ENCODE peak calls at places on chromosome 9, in six cellular contexts. C, N, W, F, H and K are unnamed samples.

GRCh38 chr9:96651626-96652025 is 3.5 kb downstream of the PRXL2C start:
- DNase-seq in C (no peak), N (no peak), W (no peak), F (no peak), H (no peak), K (no peak)

GRCh38 chr9:101268426-101268825 is 116.4 kb downstream of the BAAT start:
- DNase-seq in C (no peak), N (no peak), W (no peak), F (no peak), H (no peak), K (no peak)

GRCh38 chr9:88990721-88991065 is 575 bp upstream of the S1PR3 start:
- DNase-seq in C (no peak), N (no peak), W (no peak), F (no peak), H (no peak), K (peak)

GRCh38 chr9:2390028-2390427 is 231.6 kb upstream of the VLDLR start:
- DNase-seq in C (no peak), N (no peak), W (no peak), F (no peak), H (no peak), K (no peak)

GRCh38 chr9:8733096-8733954 is 933.7 kb upstream of the DMAC1 start:
- DNase-seq in C (no peak), N (no peak), W (no peak), F (no peak), H (no peak), K (peak)

GRCh38 chr9:27527702-27528277 is 1.8 kb downstream of the MOB3B start:
- DNase-seq in C (no peak), N (no peak), W (no peak), F (no peak), H (no peak), K (no peak)

GRCh38 chr9:33187519-33188218 is 20.5 kb upstream of the B4GALT1 start:
- DNase-seq in C (no peak), N (no peak), W (no peak), F (no peak), H (no peak), K (no peak)

GRCh38 chr9:127826253-127826913 is 23.7 kb downstream of the FPGS start:
- DNase-seq in C (no peak), N (no peak), W (no peak), F (no peak), H (no peak), K (no peak)

GRCh38 chr9:95077766-95078382 is 239.6 kb downstream of the FANCC start:
- DNase-seq in C (no peak), N (no peak), W (no peak), F (no peak), H (no peak), K (no peak)

GRCh38 chr9:101477214-101477613 is 41.6 kb upstream of the ALDOB start:
- DNase-seq in C (no peak), N (no peak), W (no peak), F (no peak), H (no peak), K (no peak)

GRCh38 chr9:78542491-78543175 is 245.7 kb downstream of the PSAT1 start:
- DNase-seq in C (no peak), N (peak), W (no peak), F (no peak), H (no peak), K (peak)

GRCh38 chr9:81566074-81566698 is 123.2 kb downstream of the TLE1 start:
- DNase-seq in C (no peak), N (no peak), W (no peak), F (no peak), H (no peak), K (no peak)

GRCh38 chr9:114007991-114008666 is 70.0 kb downstream of the AMBP start:
- DNase-seq in C (no peak), N (peak), W (no peak), F (no peak), H (no peak), K (peak)

GRCh38 chr9:10614201-10614870 is 1.5 kb upstream of the PTPRD start:
- DNase-seq in C (no peak), N (no peak), W (no peak), F (no peak), H (no peak), K (no peak)

GRCh38 chr9:16645970-16646369 is 224.5 kb downstream of the BNC2 start:
- DNase-seq in C (no peak), N (no peak), W (no peak), F (no peak), H (no peak), K (no peak)

GRCh38 chr9:106921341-106921899 is 58.5 kb downstream of the ZNF462 start:
- DNase-seq in C (peak), N (no peak), W (peak), F (no peak), H (peak), K (no peak)

GRCh38 chr9:14293801-14294200 is 20.1 kb downstream of the NFIB start:
- DNase-seq in C (no peak), N (no peak), W (no peak), F (no peak), H (no peak), K (no peak)

GRCh38 chr9:12775373-12775962 is 648 bp downstream of the LURAP1L start:
- DNase-seq in C (no peak), N (peak), W (no peak), F (no peak), H (no peak), K (peak)

GRCh38 chr9:10274156-10274555 is 338.6 kb downstream of the PTPRD start:
- DNase-seq in C (no peak), N (no peak), W (no peak), F (no peak), H (no peak), K (no peak)

GRCh38 chr9:100150209-100150608 is 51.2 kb downstream of the INVS start:
- DNase-seq in C (no peak), N (no peak), W (no peak), F (no peak), H (no peak), K (no peak)

GRCh38 chr9:30774326-30774725 is 1610.1 kb upstream of the ACO1 start:
- DNase-seq in C (no peak), N (peak), W (peak), F (no peak), H (no peak), K (peak)

GRCh38 chr9:108150736-108151135 is 661.2 kb upstream of the KLF4 start:
- DNase-seq in C (no peak), N (no peak), W (no peak), F (no peak), H (no peak), K (no peak)

GRCh38 chr9:33921967-33922895 is 105.3 kb downstream of the UBE2R2 start:
- DNase-seq in C (peak), N (peak), W (peak), F (no peak), H (peak), K (peak)

GRCh38 chr9:32584784-32585183 is 11.8 kb upstream of the NDUFB6 start:
- DNase-seq in C (no peak), N (no peak), W (no peak), F (no peak), H (no peak), K (no peak)

GRCh38 chr9:29691758-29692407 is 2118.6 kb upstream of the C9orf72 start:
- DNase-seq in C (peak), N (peak), W (peak), F (no peak), H (no peak), K (peak)

GRCh38 chr9:125683486-125683885 is 23.5 kb downstream of the MAPKAP1 start:
- DNase-seq in C (no peak), N (no peak), W (no peak), F (no peak), H (no peak), K (no peak)

GRCh38 chr9:76330034-76330433 is 64.2 kb downstream of the RFK start:
- DNase-seq in C (no peak), N (no peak), W (no peak), F (no peak), H (no peak), K (no peak)

GRCh38 chr9:99360026-99360425 is 137.9 kb downstream of the SEC61B start:
- DNase-seq in C (no peak), N (no peak), W (no peak), F (no peak), H (no peak), K (no peak)

GRCh38 chr9:112971415-112971814 is 40.6 kb downstream of the ZNF883 start:
- DNase-seq in C (peak), N (peak), W (peak), F (no peak), H (peak), K (peak)

GRCh38 chr9:35367451-35367850 is 122.5 kb upstream of the RUSC2 start:
- DNase-seq in C (no peak), N (no peak), W (no peak), F (no peak), H (no peak), K (no peak)

GRCh38 chr9:34510506-34511159 is 12.2 kb downstream of the ENHO start:
- DNase-seq in C (no peak), N (no peak), W (no peak), F (no peak), H (no peak), K (peak)

GRCh38 chr9:14250779-14251145 is 63.2 kb downstream of the NFIB start:
- DNase-seq in C (no peak), N (no peak), W (no peak), F (no peak), H (no peak), K (no peak)

DNA sequence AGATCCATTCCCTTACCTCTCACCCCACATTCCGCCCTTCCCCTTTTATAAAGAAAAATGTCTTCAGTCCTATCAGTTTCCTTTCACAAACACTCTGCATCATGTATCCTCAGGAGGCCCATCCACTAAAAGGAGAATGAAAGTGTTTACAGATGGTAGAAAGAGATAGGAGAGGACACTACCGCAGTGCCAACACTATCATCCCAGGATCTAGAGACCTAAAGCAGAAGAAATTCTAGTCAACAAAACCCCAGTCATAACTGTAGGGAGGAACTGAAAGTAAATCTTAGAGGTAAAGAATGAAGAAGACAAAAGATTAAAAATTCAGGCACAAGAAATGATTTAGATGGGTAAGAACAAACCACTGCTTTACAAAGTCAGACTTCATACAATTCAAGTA is 114.1 kb downstream of the MLLT3 start:
- DNase-seq in C (no peak), N (no peak), W (no peak), F (no peak), H (no peak), K (no peak)
- TF ChIP-seq ATF3 in C (no peak), N (no peak), W (no peak), F (no peak), H (no peak), K (no peak)

DNA sequence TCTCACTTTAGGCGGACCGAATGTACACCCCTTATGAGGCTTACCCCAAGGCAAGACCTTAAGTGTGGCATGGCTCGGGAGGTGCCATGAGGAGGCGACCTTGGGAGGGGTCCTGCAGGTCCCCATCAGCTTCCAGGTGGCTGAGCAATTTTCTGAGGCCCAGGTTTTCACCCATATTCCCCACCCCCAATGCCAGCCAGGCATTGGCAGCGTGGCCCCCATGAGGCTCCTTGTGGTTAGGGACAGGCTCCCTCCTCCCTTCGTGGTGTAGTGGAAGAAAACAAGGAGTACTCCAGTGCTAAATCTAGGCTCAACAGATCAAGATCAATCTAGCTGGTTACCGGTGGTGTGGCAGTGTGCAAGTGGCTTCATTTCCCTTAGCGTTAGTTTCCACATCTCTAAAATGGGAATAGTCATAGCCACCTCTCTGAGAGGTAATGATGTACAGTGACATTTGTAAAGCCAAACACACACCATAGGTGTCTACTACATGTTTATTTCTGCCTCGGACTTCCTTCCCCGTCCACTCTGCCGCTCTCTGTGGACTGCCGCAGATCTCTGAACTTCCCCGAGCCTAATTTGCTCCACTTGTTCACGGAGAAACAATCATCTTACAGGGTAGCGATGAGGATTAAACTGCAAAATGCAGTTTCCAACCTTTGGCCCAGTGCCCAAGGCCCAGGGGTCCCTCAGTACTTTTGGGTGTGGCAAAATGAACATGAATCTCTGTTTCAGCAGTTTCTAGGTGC is 8.4 kb downstream of the LHX2 start:
- DNase-seq in C (no peak), N (peak), W (no peak), F (no peak), H (no peak), K (no peak)
- TF ChIP-seq ATF3 in C (no peak), N (no peak), W (no peak), F (no peak), H (no peak), K (no peak)

DNA sequence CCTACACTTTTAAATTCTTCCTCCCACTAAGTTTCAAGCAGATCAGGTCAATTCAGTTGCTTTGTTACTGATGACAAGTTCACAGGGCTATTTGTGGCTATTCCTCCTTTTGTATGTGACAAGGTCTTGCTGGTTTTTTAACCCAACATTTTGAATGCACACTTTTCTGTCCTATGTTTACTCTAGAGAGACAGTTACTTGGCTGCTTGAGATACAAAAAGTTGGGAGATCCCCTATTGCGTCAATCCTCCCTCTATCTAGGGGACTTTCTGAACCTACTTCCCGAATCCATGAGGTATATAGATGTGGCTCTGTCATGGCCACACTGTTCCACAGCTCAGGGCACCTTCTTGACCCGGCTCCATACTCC is 386.7 kb downstream of the NTRK2 start:
- DNase-seq in C (no peak), N (no peak), W (no peak), F (peak), H (no peak), K (no peak)
- TF ChIP-seq ATF3 in C (no peak), N (no peak), W (no peak), F (no peak), H (no peak), K (no peak)

DNA sequence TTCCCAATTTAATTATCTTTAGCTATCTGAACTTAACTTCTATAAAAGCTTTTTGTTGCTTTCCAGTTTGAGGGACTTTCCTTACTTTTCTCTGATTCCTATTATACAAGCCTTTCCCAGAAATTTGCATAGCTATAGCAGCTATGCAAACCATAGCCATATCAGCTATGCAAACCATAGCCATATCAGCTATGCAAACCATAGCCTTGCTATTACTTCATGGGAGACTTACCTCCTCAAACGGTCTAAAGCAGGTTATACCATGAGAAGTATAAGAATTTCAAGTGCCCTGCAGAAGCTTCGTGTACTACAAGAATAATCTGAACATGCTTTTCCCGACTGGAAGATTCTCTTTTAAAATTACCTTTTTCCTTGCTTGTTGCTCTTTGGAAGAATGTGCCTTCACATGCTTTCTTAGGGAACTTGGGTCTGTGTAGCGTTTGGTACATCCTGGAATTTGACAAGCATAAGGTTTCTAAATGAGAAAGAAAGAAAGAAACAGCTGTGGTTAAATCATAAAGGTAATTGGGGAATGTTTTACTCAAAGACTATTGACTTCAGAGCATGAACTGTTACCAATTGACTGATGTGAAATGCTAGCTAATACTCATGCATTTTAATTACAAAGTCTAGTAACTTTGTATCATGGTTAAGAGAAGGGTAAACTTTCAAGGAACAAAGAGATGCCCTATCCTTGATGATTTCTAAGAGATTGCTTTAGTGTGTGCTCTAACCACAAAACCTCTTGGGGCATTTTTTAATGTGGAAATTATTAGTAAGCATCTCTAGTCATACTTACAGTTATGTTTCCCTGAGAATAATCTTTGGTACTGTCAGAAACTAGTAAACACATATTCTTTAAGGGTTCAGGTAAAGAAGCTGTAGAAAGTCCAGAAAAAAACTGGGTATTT is 367.6 kb downstream of the GLIS3 start:
- DNase-seq in C (no peak), N (no peak), W (no peak), F (no peak), H (no peak), K (no peak)
- TF ChIP-seq ATF3 in C (no peak), N (no peak), W (no peak), F (no peak), H (no peak), K (no peak)

DNA sequence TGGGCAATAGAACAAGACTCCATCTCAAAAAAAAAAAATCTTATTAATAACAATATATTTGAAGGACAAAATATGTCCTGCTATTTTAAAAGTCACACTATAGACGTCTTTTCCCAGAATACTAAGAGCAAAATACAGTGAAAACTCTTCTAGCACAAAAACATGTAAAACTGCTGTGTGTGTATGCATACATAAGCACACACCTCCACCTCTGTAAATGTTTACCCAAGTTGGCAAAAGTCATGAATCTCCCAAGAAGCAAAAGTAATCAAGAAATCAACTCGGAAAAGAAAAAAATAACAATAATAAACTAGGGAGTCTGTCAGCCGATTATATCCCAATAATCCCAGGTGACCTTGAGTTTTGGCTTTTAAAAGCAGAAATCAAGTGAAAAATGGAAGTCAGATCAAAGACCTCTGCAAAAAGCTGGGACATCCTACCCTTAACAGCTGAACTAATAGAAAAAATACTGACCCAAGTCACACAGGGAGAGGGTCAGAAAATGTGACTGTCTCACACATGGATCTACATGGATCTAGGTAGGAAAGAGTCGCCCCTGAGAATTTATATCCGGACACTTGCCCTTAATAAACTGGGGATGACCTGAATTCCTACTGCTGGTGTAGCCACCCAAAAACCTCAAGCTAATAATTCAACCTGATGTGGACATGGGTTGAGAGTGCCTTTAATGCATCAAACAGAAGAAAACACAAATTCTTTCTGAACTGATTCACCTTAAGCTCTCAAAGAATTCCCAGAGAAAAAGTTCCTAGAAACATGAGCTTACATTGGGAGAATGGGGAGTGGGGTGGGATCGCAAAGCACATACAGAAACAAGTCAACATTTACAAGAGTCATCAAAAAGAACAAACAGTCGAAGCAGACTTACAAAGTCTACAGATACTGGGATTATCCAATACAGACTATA is 29.9 kb downstream of the LPAR1 start:
- DNase-seq in C (no peak), N (no peak), W (no peak), F (no peak), H (no peak), K (no peak)
- TF ChIP-seq ATF3 in C (no peak), N (no peak), W (no peak), F (no peak), H (no peak), K (no peak)

GRCh38 chr9:122039213-122039612 is 53.9 kb downstream of the TTLL11 start:
- DNase-seq in C (no peak), N (no peak), W (no peak), F (no peak), H (no peak), K (no peak)

GRCh38 chr9:122040573-122041242 is 52.4 kb downstream of the TTLL11 start:
- DNase-seq in C (no peak), N (no peak), W (no peak), F (no peak), H (no peak), K (no peak)

GRCh38 chr9:122033775-122034373 is 59.2 kb downstream of the TTLL11 start:
- DNase-seq in C (no peak), N (no peak), W (no peak), F (no peak), H (no peak), K (no peak)

GRCh38 chr9:122036408-122036807 is 56.7 kb downstream of the TTLL11 start:
- DNase-seq in C (no peak), N (no peak), W (no peak), F (no peak), H (no peak), K (no peak)

GRCh38 chr9:122036988-122037387 is 56.1 kb downstream of the TTLL11 start:
- DNase-seq in C (no peak), N (no peak), W (no peak), F (no peak), H (no peak), K (no peak)
- TF ChIP-seq ATF3 in C (no peak), N (no peak), W (no peak), F (no peak), H (no peak), K (no peak)